ENCODE peak calls at places on chromosome X, in ten cellular contexts. One of them, this sample, is unnamed.
A peak's percentile ranks its signal among the peaks of the same experiment; 100 is the strongest.

GRCh38 chrX:10140264-10140663 is 16.5 kb upstream of the CLCN4 start:
- DNase-seq in choroid plexus epithelial cell: no peak
- DNase-seq in GM13976: no peak
- DNase-seq in brain microvascular endothelial cell: no peak
- DNase-seq in H9: no peak
- DNase-seq in fibroblast of lung: no peak
- DNase-seq in A549: no peak
- DNase-seq in CD8-positive, alpha-beta T cell: no peak
- DNase-seq in cardiac muscle cell: no peak
- DNase-seq in mucosa of descending colon: no peak
- DNase-seq in this sample: no peak

GRCh38 chrX:155334486-155335316 is at the start of gene CLIC2:
- DNase-seq in cardiac muscle cell: no peak
- DNase-seq in fibroblast of lung: peak; percentile 84
- DNase-seq in brain microvascular endothelial cell: peak; percentile 12
- DNase-seq in GM13976: no peak
- DNase-seq in CD8-positive, alpha-beta T cell: no peak
- DNase-seq in choroid plexus epithelial cell: peak; percentile 64
- DNase-seq in A549: peak; percentile 3
- DNase-seq in H9: no peak
- DNase-seq in mucosa of descending colon: no peak
- DNase-seq in this sample: no peak

GRCh38 chrX:39011454-39012204 is 210.4 kb downstream of the MID1IP1 start:
- DNase-seq in cardiac muscle cell: no peak
- DNase-seq in H9: no peak
- DNase-seq in mucosa of descending colon: no peak
- DNase-seq in choroid plexus epithelial cell: no peak
- DNase-seq in brain microvascular endothelial cell: no peak
- DNase-seq in CD8-positive, alpha-beta T cell: no peak
- DNase-seq in fibroblast of lung: peak; percentile 9
- DNase-seq in A549: no peak
- DNase-seq in GM13976: no peak
- DNase-seq in this sample: no peak

GRCh38 chrX:39416547-39417262 is 615.4 kb downstream of the MID1IP1 start:
- DNase-seq in choroid plexus epithelial cell: no peak
- DNase-seq in fibroblast of lung: no peak
- DNase-seq in mucosa of descending colon: no peak
- DNase-seq in GM13976: no peak
- DNase-seq in A549: no peak
- DNase-seq in brain microvascular endothelial cell: no peak
- DNase-seq in CD8-positive, alpha-beta T cell: no peak
- DNase-seq in cardiac muscle cell: no peak
- DNase-seq in H9: no peak
- DNase-seq in this sample: no peak

GRCh38 chrX:103464071-103464773 is 55.1 kb downstream of the RAB40A start:
- DNase-seq in brain microvascular endothelial cell: peak; percentile 25
- DNase-seq in mucosa of descending colon: no peak
- DNase-seq in A549: peak; percentile 54
- DNase-seq in choroid plexus epithelial cell: peak; percentile 72
- DNase-seq in GM13976: peak; percentile 26
- DNase-seq in H9: peak; percentile 57
- DNase-seq in CD8-positive, alpha-beta T cell: no peak
- DNase-seq in cardiac muscle cell: peak; percentile 55
- DNase-seq in fibroblast of lung: peak; percentile 66
- DNase-seq in this sample: peak; percentile 38

GRCh38 chrX:39907964-39908616 is 189.7 kb downstream of the BCOR start:
- DNase-seq in GM13976: no peak
- DNase-seq in cardiac muscle cell: peak; percentile 36
- DNase-seq in A549: peak; percentile 91
- DNase-seq in H9: peak; percentile 46
- DNase-seq in brain microvascular endothelial cell: peak; percentile 90
- DNase-seq in choroid plexus epithelial cell: peak; percentile 82
- DNase-seq in CD8-positive, alpha-beta T cell: no peak
- DNase-seq in fibroblast of lung: peak; percentile 85
- DNase-seq in mucosa of descending colon: no peak
- DNase-seq in this sample: no peak

GRCh38 chrX:78753571-78753970 is 6.1 kb downstream of the LPAR4 start:
- DNase-seq in cardiac muscle cell: no peak
- DNase-seq in A549: no peak
- DNase-seq in choroid plexus epithelial cell: no peak
- DNase-seq in mucosa of descending colon: no peak
- DNase-seq in fibroblast of lung: no peak
- DNase-seq in CD8-positive, alpha-beta T cell: no peak
- DNase-seq in GM13976: no peak
- DNase-seq in H9: no peak
- DNase-seq in brain microvascular endothelial cell: no peak
- DNase-seq in this sample: no peak

GRCh38 chrX:47179221-47179927 is 14.3 kb upstream of the UBA1 start:
- DNase-seq in brain microvascular endothelial cell: no peak
- DNase-seq in CD8-positive, alpha-beta T cell: no peak
- DNase-seq in mucosa of descending colon: no peak
- DNase-seq in cardiac muscle cell: no peak
- DNase-seq in H9: no peak
- DNase-seq in fibroblast of lung: no peak
- DNase-seq in A549: no peak
- DNase-seq in choroid plexus epithelial cell: peak; percentile 22
- DNase-seq in GM13976: no peak
- DNase-seq in this sample: no peak

GRCh38 chrX:115560978-115561604 is at the start of gene PLS3:
- DNase-seq in choroid plexus epithelial cell: peak; percentile 89
- DNase-seq in fibroblast of lung: peak; percentile 83
- DNase-seq in H9: peak; percentile 96
- DNase-seq in A549: peak; percentile 94
- DNase-seq in brain microvascular endothelial cell: peak; percentile 90
- DNase-seq in GM13976: peak; percentile 75
- DNase-seq in CD8-positive, alpha-beta T cell: no peak
- DNase-seq in mucosa of descending colon: peak; percentile 84
- DNase-seq in cardiac muscle cell: peak; percentile 94
- DNase-seq in this sample: peak; percentile 84

GRCh38 chrX:54043696-54044125 is 562 bp downstream of the PHF8 start:
- DNase-seq in cardiac muscle cell: peak; percentile 45
- DNase-seq in H9: peak; percentile 57
- DNase-seq in A549: no peak
- DNase-seq in mucosa of descending colon: no peak
- DNase-seq in fibroblast of lung: no peak
- DNase-seq in GM13976: peak; percentile 34
- DNase-seq in brain microvascular endothelial cell: no peak
- DNase-seq in choroid plexus epithelial cell: no peak
- DNase-seq in CD8-positive, alpha-beta T cell: no peak
- DNase-seq in this sample: peak; percentile 52

GRCh38 chrX:54044877-54045328 is 630 bp upstream of the PHF8 start:
- DNase-seq in brain microvascular endothelial cell: no peak
- DNase-seq in H9: no peak
- DNase-seq in choroid plexus epithelial cell: no peak
- DNase-seq in mucosa of descending colon: no peak
- DNase-seq in GM13976: no peak
- DNase-seq in fibroblast of lung: no peak
- DNase-seq in CD8-positive, alpha-beta T cell: no peak
- DNase-seq in cardiac muscle cell: no peak
- DNase-seq in A549: no peak
- DNase-seq in this sample: no peak

GRCh38 chrX:54042609-54043010 is 1.7 kb downstream of the PHF8 start:
- DNase-seq in H9: peak; percentile 59
- DNase-seq in brain microvascular endothelial cell: peak; percentile 50
- DNase-seq in CD8-positive, alpha-beta T cell: no peak
- DNase-seq in fibroblast of lung: peak; percentile 57
- DNase-seq in A549: peak; percentile 41
- DNase-seq in choroid plexus epithelial cell: peak; percentile 68
- DNase-seq in mucosa of descending colon: peak; percentile 55
- DNase-seq in cardiac muscle cell: peak; percentile 72
- DNase-seq in GM13976: peak; percentile 55
- DNase-seq in this sample: peak; percentile 51

GRCh38 chrX:54044126-54044876 is at the start of gene PHF8:
- DNase-seq in cardiac muscle cell: peak; percentile 93
- DNase-seq in GM13976: peak; percentile 88
- DNase-seq in choroid plexus epithelial cell: peak; percentile 97
- DNase-seq in mucosa of descending colon: peak; percentile 96
- DNase-seq in H9: peak; percentile 94
- DNase-seq in A549: peak; percentile 97
- DNase-seq in brain microvascular endothelial cell: peak; percentile 90
- DNase-seq in fibroblast of lung: peak; percentile 94
- DNase-seq in CD8-positive, alpha-beta T cell: peak; percentile 87
- DNase-seq in this sample: peak; percentile 95

DNA sequence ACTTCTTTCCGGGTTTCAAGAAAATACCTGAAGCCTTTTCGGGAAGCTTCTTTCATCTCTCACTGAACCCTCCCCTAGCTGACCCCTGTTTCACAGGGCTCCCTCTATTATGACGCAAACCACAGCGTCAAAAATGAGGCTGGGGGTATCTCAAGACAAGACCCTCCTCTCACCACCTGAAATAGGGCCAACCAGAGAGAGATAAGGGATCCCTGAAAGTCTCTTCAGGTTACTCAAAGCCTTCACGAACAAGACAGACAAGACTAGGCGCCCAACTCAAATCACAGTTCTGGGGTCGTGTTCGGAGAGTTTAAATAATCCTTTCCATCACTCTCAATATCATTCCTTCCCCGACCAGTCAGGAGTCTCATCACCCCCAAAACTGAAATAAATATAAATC is 1.2 kb downstream of the PHF8 start:
- DNase-seq in choroid plexus epithelial cell: no peak
- DNase-seq in mucosa of descending colon: no peak
- DNase-seq in A549: no peak
- DNase-seq in GM13976: no peak
- DNase-seq in H9: no peak
- DNase-seq in CD8-positive, alpha-beta T cell: no peak
- DNase-seq in cardiac muscle cell: no peak
- DNase-seq in brain microvascular endothelial cell: no peak
- DNase-seq in fibroblast of lung: no peak
- DNase-seq in this sample: no peak
- TF ChIP-seq CTCF in choroid plexus epithelial cell: no peak
- TF ChIP-seq CTCF in mucosa of descending colon: no peak
- TF ChIP-seq CTCF in A549: no peak
- TF ChIP-seq CTCF in GM13976: no peak
- TF ChIP-seq CTCF in H9: no peak
- TF ChIP-seq CTCF in CD8-positive, alpha-beta T cell: no peak
- TF ChIP-seq CTCF in cardiac muscle cell: no peak
- TF ChIP-seq CTCF in brain microvascular endothelial cell: no peak
- TF ChIP-seq CTCF in fibroblast of lung: no peak
- TF ChIP-seq CTCF in this sample: no peak

DNA sequence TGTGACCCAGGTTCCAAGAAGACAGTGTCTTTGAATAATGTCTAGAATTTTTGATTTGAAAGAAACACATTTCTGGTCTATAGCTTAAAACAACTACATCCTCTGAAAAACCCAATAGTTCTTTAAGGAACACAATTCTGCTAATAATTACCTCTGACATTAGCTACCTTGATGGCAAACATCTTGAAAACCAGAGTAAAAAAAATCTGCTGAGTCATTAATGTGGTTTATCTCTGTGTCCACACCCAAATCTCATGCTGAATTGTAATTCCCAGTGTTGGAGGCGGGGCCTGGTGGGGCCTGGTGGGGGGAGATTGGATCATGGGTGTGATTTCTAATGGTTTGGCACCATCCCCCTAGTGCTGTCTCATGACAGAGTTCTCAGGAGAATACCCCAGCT is 1233.8 kb downstream of the NLGN4X start:
- DNase-seq in choroid plexus epithelial cell: no peak
- DNase-seq in A549: no peak
- DNase-seq in H9: no peak
- DNase-seq in GM13976: no peak
- DNase-seq in cardiac muscle cell: no peak
- DNase-seq in brain microvascular endothelial cell: no peak
- DNase-seq in mucosa of descending colon: no peak
- DNase-seq in CD8-positive, alpha-beta T cell: no peak
- DNase-seq in fibroblast of lung: no peak
- DNase-seq in this sample: no peak
- TF ChIP-seq CTCF in choroid plexus epithelial cell: no peak
- TF ChIP-seq CTCF in A549: no peak
- TF ChIP-seq CTCF in H9: no peak
- TF ChIP-seq CTCF in GM13976: no peak
- TF ChIP-seq CTCF in cardiac muscle cell: no peak
- TF ChIP-seq CTCF in brain microvascular endothelial cell: no peak
- TF ChIP-seq CTCF in mucosa of descending colon: no peak
- TF ChIP-seq CTCF in CD8-positive, alpha-beta T cell: no peak
- TF ChIP-seq CTCF in fibroblast of lung: no peak
- TF ChIP-seq CTCF in this sample: no peak

GRCh38 chrX:141185366-141185765 is 8.4 kb upstream of the LDOC1 start:
- DNase-seq in CD8-positive, alpha-beta T cell: no peak
- DNase-seq in GM13976: no peak
- DNase-seq in choroid plexus epithelial cell: no peak
- DNase-seq in cardiac muscle cell: no peak
- DNase-seq in brain microvascular endothelial cell: no peak
- DNase-seq in A549: no peak
- DNase-seq in fibroblast of lung: no peak
- DNase-seq in mucosa of descending colon: no peak
- DNase-seq in H9: no peak
- DNase-seq in this sample: no peak
- TF ChIP-seq CTCF in CD8-positive, alpha-beta T cell: no peak
- TF ChIP-seq CTCF in GM13976: no peak
- TF ChIP-seq CTCF in choroid plexus epithelial cell: no peak
- TF ChIP-seq CTCF in cardiac muscle cell: no peak
- TF ChIP-seq CTCF in brain microvascular endothelial cell: no peak
- TF ChIP-seq CTCF in A549: no peak
- TF ChIP-seq CTCF in fibroblast of lung: no peak
- TF ChIP-seq CTCF in mucosa of descending colon: no peak
- TF ChIP-seq CTCF in H9: no peak
- TF ChIP-seq CTCF in this sample: no peak

GRCh38 chrX:18351774-18352173 is 2.7 kb downstream of the SCML2 start:
- DNase-seq in choroid plexus epithelial cell: no peak
- DNase-seq in A549: no peak
- DNase-seq in GM13976: no peak
- DNase-seq in CD8-positive, alpha-beta T cell: no peak
- DNase-seq in fibroblast of lung: no peak
- DNase-seq in brain microvascular endothelial cell: no peak
- DNase-seq in H9: no peak
- DNase-seq in cardiac muscle cell: no peak
- DNase-seq in mucosa of descending colon: no peak
- DNase-seq in this sample: no peak

GRCh38 chrX:18348047-18348446 is 6.4 kb downstream of the SCML2 start:
- DNase-seq in brain microvascular endothelial cell: no peak
- DNase-seq in A549: no peak
- DNase-seq in GM13976: no peak
- DNase-seq in H9: no peak
- DNase-seq in CD8-positive, alpha-beta T cell: no peak
- DNase-seq in cardiac muscle cell: no peak
- DNase-seq in choroid plexus epithelial cell: no peak
- DNase-seq in fibroblast of lung: peak; percentile 7
- DNase-seq in mucosa of descending colon: no peak
- DNase-seq in this sample: no peak

GRCh38 chrX:18354369-18355329 is at the start of gene SCML2:
- DNase-seq in choroid plexus epithelial cell: peak; percentile 19
- DNase-seq in H9: peak; percentile 34
- DNase-seq in A549: peak; percentile 60
- DNase-seq in GM13976: peak; percentile 45
- DNase-seq in mucosa of descending colon: peak; percentile 53
- DNase-seq in cardiac muscle cell: peak; percentile 61
- DNase-seq in brain microvascular endothelial cell: peak; percentile 7
- DNase-seq in CD8-positive, alpha-beta T cell: no peak
- DNase-seq in fibroblast of lung: peak; percentile 46
- DNase-seq in this sample: peak; percentile 74

DNA sequence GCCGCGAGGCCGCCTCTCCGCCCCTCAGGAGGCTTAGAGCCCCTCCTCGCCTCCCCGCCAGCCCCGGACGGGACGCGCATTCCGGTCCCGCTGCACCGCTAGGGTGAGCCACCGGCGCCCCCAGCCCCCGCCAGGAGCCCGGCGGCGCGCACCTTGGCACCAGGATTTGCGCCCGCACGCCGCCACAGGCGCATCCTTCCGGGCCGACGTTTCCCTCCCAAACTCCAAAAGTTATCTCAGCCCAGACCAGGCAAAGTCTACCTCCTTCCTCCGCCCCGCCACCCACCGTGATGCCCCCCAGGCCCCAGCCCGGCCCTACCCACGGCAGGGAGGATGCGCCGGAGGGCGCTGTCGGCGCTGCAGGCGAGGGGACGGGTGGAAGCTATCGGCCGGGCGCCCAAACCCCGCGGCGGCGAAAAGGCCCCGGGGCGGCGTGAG is 538 bp downstream of the SCML2 start:
- DNase-seq in brain microvascular endothelial cell: no peak
- DNase-seq in fibroblast of lung: no peak
- DNase-seq in A549: peak; percentile 44
- DNase-seq in GM13976: peak; percentile 33
- DNase-seq in cardiac muscle cell: peak; percentile 38
- DNase-seq in choroid plexus epithelial cell: no peak
- DNase-seq in H9: peak; percentile 54
- DNase-seq in CD8-positive, alpha-beta T cell: no peak
- DNase-seq in mucosa of descending colon: no peak
- DNase-seq in this sample: peak; percentile 51
- TF ChIP-seq CTCF in brain microvascular endothelial cell: no peak
- TF ChIP-seq CTCF in fibroblast of lung: no peak
- TF ChIP-seq CTCF in A549: peak; percentile 26
- TF ChIP-seq CTCF in GM13976: no peak
- TF ChIP-seq CTCF in cardiac muscle cell: no peak
- TF ChIP-seq CTCF in choroid plexus epithelial cell: no peak
- TF ChIP-seq CTCF in H9: peak; percentile 24
- TF ChIP-seq CTCF in CD8-positive, alpha-beta T cell: no peak
- TF ChIP-seq CTCF in mucosa of descending colon: no peak
- TF ChIP-seq CTCF in this sample: no peak

This sample was measured in nephron progenitor cell.